ENCODE peak calls at places on chromosomes 11 and 22, in five cellular contexts. O is testis, B is fibroblast of the aortic adventitia, P is fibroblast of lung, Z is HL-60. I is an unnamed sample.

GRCh38 chr11:10634407-10634806 is 59.1 kb downstream of the IRAG1 start:
- DNase-seq in O (no peak), B (no peak), P (no peak), Z (no peak), I (no peak)

GRCh38 chr11:2730323-2731284 is 30.8 kb upstream of the KCNQ1OT1 start:
- DNase-seq in O (no peak), B (no peak), P (no peak), Z (no peak), I (no peak)

GRCh38 chr11:125514336-125515101 is 18.5 kb upstream of the FEZ1 start:
- DNase-seq in O (no peak), B (peak), P (peak), Z (peak), I (no peak)

GRCh38 chr22:40654522-40655167 is 18.1 kb upstream of the MRTFA start:
- DNase-seq in O (peak), B (peak), P (peak), Z (no peak), I (no peak)

GRCh38 chr11:27370374-27370773 is 7.4 kb upstream of the CCDC34 start:
- DNase-seq in O (no peak), B (no peak), P (no peak), Z (no peak), I (no peak)

GRCh38 chr11:38005597-38005996 is 1407.6 kb upstream of the RAG2 start:
- DNase-seq in O (no peak), B (peak), P (peak), Z (no peak), I (no peak)

GRCh38 chr11:30733748-30734147 is 147.6 kb upstream of the MPPED2 start:
- DNase-seq in O (no peak), B (no peak), P (no peak), Z (no peak), I (no peak)

GRCh38 chr22:17842386-17842785 is 68.1 kb upstream of the BID start:
- DNase-seq in O (peak), B (no peak), P (no peak), Z (peak), I (no peak)

GRCh38 chr22:44352378-44353062 is 39.8 kb upstream of the SHISAL1 start:
- DNase-seq in O (no peak), B (no peak), P (no peak), Z (no peak), I (no peak)

GRCh38 chr22:46201059-46201757 is 48.9 kb downstream of the CDPF1 start:
- DNase-seq in O (no peak), B (no peak), P (no peak), Z (no peak), I (no peak)

GRCh38 chr11:128626913-128627665 is 39.7 kb upstream of the ETS1 start:
- DNase-seq in O (no peak), B (no peak), P (no peak), Z (no peak), I (no peak)

GRCh38 chr11:9601041-9601875 is 27.8 kb downstream of the WEE1 start:
- DNase-seq in O (no peak), B (peak), P (peak), Z (peak), I (no peak)

GRCh38 chr11:124867700-124868099 is 2.5 kb downstream of the ROBO3 start:
- DNase-seq in O (no peak), B (peak), P (peak), Z (no peak), I (no peak)